ENCODE peak calls at places on chromosomes 4 and X, in ten cellular contexts. O is central memory CD8-positive, alpha-beta T cell; X is lung; E is stimulated activated naive CD8-positive, alpha-beta T cell treated with anti-CD3 and anti-CD28 coated beads, Interleukin-15, amount 100 ng/mL, for 72 hours; G is effector memory CD8-positive, alpha-beta T cell; Q is right cardiac atrium; R is HepG2; J is upper lobe of left lung; K is activated CD8-positive, alpha-beta T cell treated with anti-CD3 and anti-CD28 coated beads, Interleukin-2, amount 10 ng/mL, durations not matched to agents 7 days and 5 days; F is pancreas. P is an unnamed sample.

GRCh38 chr4:183838987-183839712 is 66.0 kb upstream of the STOX2 start:
- ATAC-seq in J (no peak), K (no peak), X (no peak), G (no peak), O (no peak), F (peak), R (no peak), Q (peak), E (peak), P (no peak)

GRCh38 chr4:472881-473574 is 25.9 kb downstream of the ZNF721 start:
- ATAC-seq in K (no peak), O (peak), R (peak), G (peak), Q (peak), F (peak), J (no peak), X (no peak), E (no peak), P (no peak)

GRCh38 chr4:100128338-100128737 is 61.9 kb downstream of the DDIT4L start:
- ATAC-seq in F (no peak), E (no peak), K (no peak), O (no peak), Q (no peak), R (no peak), J (no peak), G (no peak), X (no peak), P (no peak)

GRCh38 chr4:84529169-84529751 is 30.2 kb upstream of the NKX6-1 start:
- ATAC-seq in Q (no peak), X (no peak), O (no peak), E (no peak), K (no peak), J (no peak), R (peak), F (peak), G (no peak), P (no peak)

GRCh38 chr4:17273047-17273446 is 238.8 kb downstream of the QDPR start:
- ATAC-seq in J (no peak), G (no peak), F (no peak), K (no peak), R (no peak), X (no peak), E (no peak), Q (peak), O (no peak), P (no peak)

GRCh38 chr4:183610033-183610432 is 49.0 kb downstream of the RWDD4 start:
- ATAC-seq in F (no peak), O (no peak), X (no peak), E (no peak), Q (no peak), J (no peak), G (no peak), R (no peak), K (no peak), P (peak)

GRCh38 chr4:8344387-8344786 is 74.8 kb downstream of the HTRA3 start:
- ATAC-seq in J (no peak), X (no peak), O (no peak), F (no peak), K (no peak), R (no peak), E (no peak), Q (no peak), G (no peak), P (no peak)

GRCh38 chr4:16082038-16082423 is 1.8 kb downstream of the PROM1 start:
- ATAC-seq in E (peak), Q (no peak), R (no peak), G (no peak), X (no peak), J (no peak), K (no peak), F (no peak), O (no peak), P (no peak)

GRCh38 chr4:26088433-26088928 is 174.5 kb downstream of the SMIM20 start:
- ATAC-seq in O (peak), K (peak), E (peak), F (peak), Q (peak), J (no peak), R (no peak), G (peak), X (no peak), P (peak)

GRCh38 chrX:72273718-72274117 is 3.3 kb downstream of the RPS4X start:
- ATAC-seq in F (no peak), X (no peak), G (no peak), O (no peak), E (no peak), R (no peak), Q (no peak), K (no peak), J (no peak), P (no peak)

GRCh38 chrX:38081926-38082708 is 75.8 kb downstream of the SYTL5 start:
- ATAC-seq in O (no peak), Q (no peak), R (no peak), G (no peak), K (no peak), X (no peak), F (no peak), J (no peak), E (no peak), P (no peak)

GRCh38 chrX:34629572-34629971 is 27.5 kb downstream of the TMEM47 start:
- ATAC-seq in Q (peak), F (no peak), E (no peak), R (no peak), J (no peak), K (no peak), X (no peak), G (no peak), O (no peak), P (no peak)

GRCh38 chr4:8410641-8411271 is 29.8 kb downstream of the ACOX3 start:
- ATAC-seq in X (no peak), E (no peak), K (no peak), O (no peak), R (peak), G (no peak), F (peak), Q (peak), J (peak), P (peak)

GRCh38 chrX:40931921-40932320 is 153.3 kb upstream of the USP9X start:
- ATAC-seq in Q (peak), X (no peak), E (no peak), J (no peak), R (no peak), G (no peak), F (no peak), K (no peak), O (no peak), P (peak)

GRCh38 chr4:183392377-183392776 is 52.1 kb upstream of the CDKN2AIP start:
- ATAC-seq in J (no peak), E (peak), X (no peak), R (peak), K (peak), G (no peak), Q (no peak), O (no peak), F (no peak), P (no peak)

GRCh38 chr4:38993683-38994082 is 38.5 kb downstream of the TMEM156 start:
- ATAC-seq in Q (no peak), R (peak), E (no peak), F (no peak), X (no peak), O (no peak), J (no peak), K (no peak), G (no peak), P (no peak)

GRCh38 chr4:127917151-127917550 is 36.5 kb downstream of the PLK4 start:
- ATAC-seq in E (no peak), F (no peak), X (no peak), R (no peak), J (no peak), K (no peak), O (no peak), Q (peak), G (no peak), P (no peak)

GRCh38 chr4:33188733-33189132 is 2468.6 kb downstream of the PCDH7 start:
- ATAC-seq in J (no peak), X (no peak), F (no peak), R (no peak), O (no peak), G (no peak), Q (no peak), K (no peak), E (no peak), P (no peak)

GRCh38 chr4:1644906-1645657 is 39.0 kb downstream of the FAM53A start:
- ATAC-seq in J (peak), X (no peak), F (peak), Q (peak), R (peak), E (no peak), K (no peak), G (no peak), O (no peak), P (peak)

GRCh38 chr4:85302193-85302736 is 172.7 kb upstream of the ARHGAP24 start:
- ATAC-seq in Q (no peak), E (no peak), J (no peak), G (no peak), X (no peak), F (no peak), R (no peak), O (no peak), K (no peak), P (no peak)

GRCh38 chr4:69376450-69376849 is 96.2 kb downstream of the UGT2B28 start:
- ATAC-seq in R (no peak), O (no peak), F (no peak), Q (no peak), G (no peak), E (no peak), X (no peak), K (no peak), J (no peak), P (no peak)

GRCh38 chrX:134452591-134452990 is 7.4 kb upstream of the HPRT1 start:
- ATAC-seq in X (no peak), O (no peak), R (no peak), F (no peak), Q (no peak), E (no peak), J (no peak), K (no peak), G (no peak), P (no peak)

GRCh38 chr4:140098481-140099132 is 55.4 kb downstream of the MAML3 start:
- ATAC-seq in O (no peak), G (no peak), J (no peak), F (peak), E (no peak), R (no peak), K (no peak), Q (peak), X (no peak), P (no peak)

GRCh38 chr4:147339116-147339515 is 141.8 kb upstream of the EDNRA start:
- ATAC-seq in O (no peak), R (no peak), X (no peak), F (no peak), Q (no peak), E (no peak), K (no peak), J (peak), G (no peak), P (no peak)